ENCODE peak calls at places on chromosomes 2 and 18, in nine cellular contexts. R, J, D, G, M, T, Y, E and O are unnamed samples. For H3K4me1, H3K36me3 and H3K9me3, the result is how much of the 10 kb centered on the place peaks cover.

GRCh38 chr2:16123881-16124780 is 183.8 kb downstream of the MYCN start:
- DNase-seq in R (no peak), J (no peak), D (no peak), G (no peak), M (no peak), T (no peak), Y (no peak), E (no peak), O (no peak)

GRCh38 chr2:80001704-80002103 is 302.8 kb downstream of the LRRTM1 start:
- DNase-seq in R (no peak), J (no peak), D (no peak), G (no peak), M (no peak), T (no peak), Y (no peak), E (peak), O (no peak)

GRCh38 chr18:48711651-48712486 is 173.0 kb downstream of the CTIF start:
- DNase-seq in R (no peak), J (no peak), D (no peak), G (no peak), M (no peak), T (peak), Y (no peak), E (peak), O (no peak)

GRCh38 chr2:60092781-60093180 is 460.7 kb downstream of the BCL11A start:
- DNase-seq in R (no peak), J (no peak), D (no peak), G (no peak), M (no peak), T (no peak), Y (no peak), E (no peak), O (no peak)

GRCh38 chr2:197328461-197328860 is 17.9 kb upstream of the ANKRD44 start:
- DNase-seq in R (no peak), J (no peak), D (no peak), G (no peak), M (no peak), T (no peak), Y (no peak), E (no peak), O (peak)

GRCh38 chr2:136080114-136080513 is 37.8 kb downstream of the CXCR4 start:
- DNase-seq in R (no peak), J (no peak), D (no peak), G (no peak), M (no peak), T (no peak), Y (no peak), E (no peak), O (no peak)

GRCh38 chr2:36748166-36748565 is 51.7 kb downstream of the VIT start:
- DNase-seq in R (no peak), J (no peak), D (no peak), G (no peak), M (no peak), T (no peak), Y (no peak), E (peak), O (no peak)

GRCh38 chr2:234732404-234733092 is 219.3 kb upstream of the SH3BP4 start:
- DNase-seq in R (no peak), J (no peak), D (no peak), G (no peak), M (no peak), T (no peak), Y (no peak), E (no peak), O (no peak)

GRCh38 chr18:54787616-54788015 is 40.7 kb upstream of the RAB27B start:
- DNase-seq in R (no peak), J (no peak), D (no peak), G (no peak), M (no peak), T (no peak), Y (no peak), E (peak), O (no peak)

GRCh38 chr2:177324797-177325196 is 60.3 kb upstream of the NFE2L2 start:
- DNase-seq in R (no peak), J (no peak), D (no peak), G (no peak), M (no peak), T (no peak), Y (no peak), E (no peak), O (no peak)

GRCh38 chr2:101655941-101656422 is 41.5 kb upstream of the MAP4K4 start:
- DNase-seq in R (no peak), J (no peak), D (peak), G (no peak), M (no peak), T (no peak), Y (no peak), E (peak), O (no peak)

GRCh38 chr2:98794214-98794810 is 63.4 kb upstream of the MGAT4A start:
- DNase-seq in R (peak), J (no peak), D (no peak), G (no peak), M (no peak), T (no peak), Y (no peak), E (no peak), O (no peak)

GRCh38 chr2:218925434-218925833 is 34.0 kb upstream of the CDK5R2 start:
- DNase-seq in R (no peak), J (no peak), D (no peak), G (no peak), M (no peak), T (no peak), Y (no peak), E (no peak), O (no peak)

GRCh38 chr18:23870963-23871362 is 143.6 kb upstream of the TTC39C start:
- DNase-seq in R (no peak), J (no peak), D (no peak), G (no peak), M (no peak), T (no peak), Y (no peak), E (no peak), O (no peak)

GRCh38 chr2:134782107-134782506 is 56.3 kb upstream of the ACMSD start:
- DNase-seq in R (no peak), J (no peak), D (no peak), G (no peak), M (no peak), T (no peak), Y (peak), E (no peak), O (no peak)

GRCh38 chr2:215712219-215712849 is 276.5 kb upstream of the FN1 start:
- DNase-seq in R (no peak), J (no peak), D (no peak), G (no peak), M (no peak), T (no peak), Y (no peak), E (no peak), O (no peak)

GRCh38 chr2:163919717-163920116 is 183.9 kb upstream of the FIGN start:
- DNase-seq in R (no peak), J (no peak), D (no peak), G (no peak), M (no peak), T (no peak), Y (no peak), E (no peak), O (no peak)

GRCh38 chr2:69589973-69590652 is 53.4 kb downstream of the AAK1 start:
- DNase-seq in R (no peak), J (no peak), D (no peak), G (no peak), M (no peak), T (no peak), Y (peak), E (peak), O (no peak)

GRCh38 chr18:76491436-76491800 is 3.6 kb downstream of the ZNF516 start:
- DNase-seq in R (peak), J (peak), D (peak), G (peak), M (peak), T (peak), Y (peak), E (peak), O (peak)

GRCh38 chr2:42168459-42169099 is 574 bp upstream of the EML4 start:
- DNase-seq in R (no peak), J (peak), D (no peak), G (no peak), M (no peak), T (no peak), Y (no peak), E (no peak), O (no peak)

GRCh38 chr2:182208421-182208820 is 218.4 kb downstream of the PDE1A start:
- DNase-seq in R (no peak), J (no peak), D (no peak), G (no peak), M (no peak), T (no peak), Y (no peak), E (no peak), O (no peak)

GRCh38 chr2:144132357-144132756 is 387.6 kb downstream of the ZEB2 start:
- DNase-seq in R (no peak), J (no peak), D (no peak), G (no peak), M (no peak), T (no peak), Y (no peak), E (peak), O (no peak)

GRCh38 chr2:199462167-199462976 is 4.6 kb upstream of the SATB2 start:
- DNase-seq in R (no peak), J (no peak), D (no peak), G (no peak), M (no peak), T (no peak), Y (no peak), E (no peak), O (no peak)

GRCh38 chr2:199460101-199460671 is 2.4 kb upstream of the SATB2 start:
- DNase-seq in R (no peak), J (no peak), D (no peak), G (no peak), M (no peak), T (no peak), Y (no peak), E (peak), O (no peak)

GRCh38 chr2:199461455-199462166 is 3.9 kb upstream of the SATB2 start:
- DNase-seq in R (no peak), J (no peak), D (no peak), G (no peak), M (no peak), T (no peak), Y (no peak), E (no peak), O (no peak)

GRCh38 chr2:199459286-199460100 is 1.8 kb upstream of the SATB2 start:
- DNase-seq in R (peak), J (peak), D (peak), G (peak), M (peak), T (peak), Y (peak), E (peak), O (peak)

GRCh38 chr2:199460808-199461454 is 3.2 kb upstream of the SATB2 start:
- DNase-seq in R (no peak), J (no peak), D (no peak), G (no peak), M (no peak), T (no peak), Y (no peak), E (no peak), O (no peak)
- H3K4me1 ChIP-seq in R (under half), J (half or more), D (half or more), G (under half), M (half or more), T (under half), Y (under half), E (under half), O (under half)

GRCh38 chr18:2030647-2031046 is 540.7 kb downstream of the METTL4 start:
- DNase-seq in R (no peak), J (no peak), D (no peak), G (no peak), M (no peak), T (no peak), Y (no peak), E (no peak), O (no peak)

GRCh38 chr18:2040279-2040678 is 531.0 kb downstream of the METTL4 start:
- DNase-seq in R (no peak), J (no peak), D (no peak), G (no peak), M (no peak), T (no peak), Y (no peak), E (no peak), O (no peak)

GRCh38 chr18:2036136-2036535 is 535.2 kb downstream of the METTL4 start:
- DNase-seq in R (no peak), J (no peak), D (no peak), G (no peak), M (no peak), T (no peak), Y (no peak), E (no peak), O (no peak)

DNA sequence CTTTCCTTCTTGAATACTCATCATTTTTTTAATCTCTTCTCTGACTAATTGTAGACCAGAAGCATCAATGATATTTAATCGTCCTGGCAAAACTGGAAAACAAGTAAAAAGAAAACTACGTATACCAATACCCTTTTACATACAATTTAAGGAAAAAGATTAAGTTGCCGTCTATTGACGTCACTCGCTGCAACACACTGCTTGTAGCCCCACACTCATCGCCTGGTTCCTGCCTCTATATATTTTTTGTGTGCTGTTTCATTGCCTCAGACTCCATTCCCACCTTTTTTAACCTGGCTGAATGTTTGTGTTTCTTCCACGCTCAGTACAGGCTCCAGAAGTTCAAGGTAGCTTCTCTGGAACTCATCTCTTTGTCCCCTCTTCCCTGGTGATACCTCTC is 536.2 kb downstream of the METTL4 start:
- DNase-seq in R (no peak), J (no peak), D (no peak), G (no peak), M (no peak), T (no peak), Y (no peak), E (no peak), O (no peak)
- H3K36me3 ChIP-seq in R (under half), J (under half), D (under half), G (under half), M (under half), T (under half), Y (under half), E (under half), O (under half)

GRCh38 chr18:74425161-74425560 is 31.9 kb downstream of the DIPK1C start:
- DNase-seq in R (no peak), J (no peak), D (no peak), G (no peak), M (no peak), T (no peak), Y (no peak), E (no peak), O (no peak)
- H3K9me3 ChIP-seq in R (under half), J (under half), D (under half), G (under half), M (under half), T (under half), Y (under half), E (under half), O (under half)

GRCh38 chr2:239268082-239268481 is 132.7 kb downstream of the HDAC4 start:
- DNase-seq in R (peak), J (no peak), D (peak), G (peak), M (no peak), T (no peak), Y (peak), E (no peak), O (no peak)
- H3K4me1 ChIP-seq in R (under half), J (half or more), D (half or more), G (half or more), M (half or more), T (under half), Y (under half), E (half or more), O (half or more)

GRCh38 chr2:85550476-85550875 is 10.8 kb downstream of the GGCX start:
- DNase-seq in R (no peak), J (peak), D (peak), G (no peak), M (no peak), T (no peak), Y (peak), E (no peak), O (no peak)
- H3K36me3 ChIP-seq in R (under half), J (half or more), D (under half), G (half or more), M (half or more), T (under half), Y (half or more), E (under half), O (under half)

GRCh38 chr2:2057125-2057721 is 273.9 kb downstream of the MYT1L start:
- DNase-seq in R (no peak), J (peak), D (peak), G (peak), M (peak), T (no peak), Y (peak), E (no peak), O (peak)

GRCh38 chr2:2060431-2060830 is 270.6 kb downstream of the MYT1L start:
- DNase-seq in R (no peak), J (no peak), D (no peak), G (no peak), M (no peak), T (no peak), Y (no peak), E (no peak), O (no peak)

GRCh38 chr2:2056531-2056930 is 274.5 kb downstream of the MYT1L start:
- DNase-seq in R (no peak), J (no peak), D (no peak), G (no peak), M (no peak), T (no peak), Y (no peak), E (no peak), O (no peak)

GRCh38 chr2:2059199-2059598 is 271.9 kb downstream of the MYT1L start:
- DNase-seq in R (no peak), J (no peak), D (no peak), G (no peak), M (no peak), T (no peak), Y (no peak), E (no peak), O (no peak)

GRCh38 chr2:2061091-2061696 is 269.9 kb downstream of the MYT1L start:
- DNase-seq in R (no peak), J (no peak), D (no peak), G (no peak), M (no peak), T (no peak), Y (no peak), E (no peak), O (no peak)
- H3K9me3 ChIP-seq in R (under half), J (under half), D (under half), G (under half), M (under half), T (under half), Y (under half), E (under half), O (under half)

GRCh38 chr2:172431993-172432392 is 4.6 kb downstream of the ITGA6 start:
- DNase-seq in R (no peak), J (no peak), D (no peak), G (no peak), M (no peak), T (no peak), Y (no peak), E (no peak), O (no peak)
- H3K4me1 ChIP-seq in R (under half), J (under half), D (under half), G (under half), M (half or more), T (under half), Y (under half), E (under half), O (half or more)

GRCh38 chr18:3254725-3255124 is 7.1 kb downstream of the MYL12A start:
- DNase-seq in R (no peak), J (no peak), D (no peak), G (no peak), M (no peak), T (no peak), Y (no peak), E (no peak), O (no peak)

GRCh38 chr18:3251249-3251962 is 3.8 kb downstream of the MYL12A start:
- DNase-seq in R (no peak), J (no peak), D (no peak), G (no peak), M (no peak), T (no peak), Y (no peak), E (no peak), O (no peak)

GRCh38 chr18:3250237-3251107 is 2.9 kb downstream of the MYL12A start:
- DNase-seq in R (no peak), J (no peak), D (no peak), G (no peak), M (no peak), T (no peak), Y (no peak), E (peak), O (no peak)

GRCh38 chr18:3251963-3252277 is 4.3 kb downstream of the MYL12A start:
- DNase-seq in R (no peak), J (no peak), D (no peak), G (no peak), M (no peak), T (no peak), Y (no peak), E (peak), O (no peak)

GRCh38 chr18:3252843-3253242 is 5.2 kb downstream of the MYL12A start:
- DNase-seq in R (no peak), J (no peak), D (no peak), G (no peak), M (no peak), T (no peak), Y (no peak), E (no peak), O (no peak)
- H3K36me3 ChIP-seq in R (under half), J (under half), D (under half), G (under half), M (half or more), T (under half), Y (under half), E (under half), O (under half)